ENCODE peak calls at places on chromosome 13, in nine cellular contexts. E is esophagus squamous epithelium, Q is heart left ventricle, A is transverse colon, O is A549, N is stomach, J is breast epithelium, C is ovary, S is adrenal gland. K is an unnamed sample.
A peak's percentile ranks its signal among the peaks of the same experiment; 100 is the strongest.

GRCh38 chr13:46050771-46051170 is 1.8 kb downstream of the ZC3H13 start:
- DNase-seq in E (no peak), Q (no peak), S (no peak), N (no peak), C (no peak), O (no peak), A (no peak), J (no peak), K (no peak)

GRCh38 chr13:33262069-33262487 is 23.5 kb downstream of the STARD13 start:
- DNase-seq in O (no peak), E (no peak), C (no peak), Q (no peak), J (no peak), A (peak; percentile 39), N (no peak), S (peak; percentile 59), K (no peak)

GRCh38 chr13:67221630-67222226 is 8.4 kb downstream of the PCDH9 start:
- DNase-seq in C (no peak), E (no peak), O (no peak), Q (no peak), S (no peak), A (no peak), J (no peak), N (no peak), K (no peak)

GRCh38 chr13:32126756-32127155 is 95.2 kb downstream of the FRY start:
- DNase-seq in E (no peak), O (no peak), S (no peak), A (no peak), J (no peak), Q (no peak), N (no peak), C (no peak), K (no peak)

GRCh38 chr13:51477653-51478324 is 25.0 kb upstream of the INTS6 start:
- DNase-seq in S (no peak), O (no peak), Q (no peak), E (no peak), J (no peak), A (no peak), N (no peak), C (no peak), K (no peak)

GRCh38 chr13:45092668-45093067 is 27.6 kb upstream of the GTF2F2 start:
- DNase-seq in J (no peak), N (no peak), S (no peak), C (no peak), O (no peak), A (no peak), E (no peak), Q (no peak), K (no peak)

GRCh38 chr13:39822437-39822836 is 167.0 kb downstream of the COG6 start:
- DNase-seq in O (no peak), E (no peak), N (no peak), S (no peak), C (no peak), Q (no peak), J (no peak), A (no peak), K (no peak)

GRCh38 chr13:75473472-75473871 is 8.5 kb downstream of the TBC1D4 start:
- DNase-seq in E (no peak), Q (no peak), C (no peak), A (no peak), J (no peak), S (no peak), N (no peak), O (no peak), K (no peak)

GRCh38 chr13:23561261-23561660 is 9.0 kb upstream of the TNFRSF19 start:
- DNase-seq in C (no peak), A (no peak), O (no peak), S (no peak), J (no peak), E (no peak), N (no peak), Q (no peak), K (no peak)

GRCh38 chr13:97515643-97516042 is 81.7 kb downstream of the RAP2A start:
- DNase-seq in C (no peak), J (no peak), Q (no peak), S (no peak), E (no peak), O (no peak), A (no peak), N (no peak), K (no peak)

GRCh38 chr13:84651288-84651687 is 769.0 kb upstream of the SLITRK1 start:
- DNase-seq in J (no peak), A (no peak), S (no peak), Q (peak; percentile 28), C (no peak), O (no peak), N (no peak), E (no peak), K (no peak)

GRCh38 chr13:51614350-51614786 is 30.1 kb downstream of the WDFY2 start:
- DNase-seq in A (peak; percentile 12), J (no peak), C (no peak), Q (peak; percentile 62), E (no peak), O (no peak), N (no peak), S (peak; percentile 47), K (no peak)

GRCh38 chr13:73119612-73120011 is 60.8 kb downstream of the KLF5 start:
- DNase-seq in O (no peak), Q (no peak), C (no peak), S (no peak), E (no peak), A (no peak), N (no peak), J (no peak), K (no peak)

GRCh38 chr13:25761041-25761440 is 290.8 kb downstream of the SHISA2 start:
- DNase-seq in J (no peak), N (no peak), E (no peak), S (no peak), A (no peak), O (no peak), C (no peak), Q (no peak), K (no peak)

GRCh38 chr13:29522044-29522685 is 73.3 kb downstream of the SLC7A1 start:
- DNase-seq in Q (peak; percentile 49), O (no peak), C (no peak), A (no peak), S (no peak), J (no peak), N (no peak), E (no peak), K (no peak)

GRCh38 chr13:85631801-85632200 is 167.4 kb downstream of the SLITRK6 start:
- DNase-seq in J (no peak), E (no peak), A (no peak), Q (no peak), O (no peak), C (no peak), N (no peak), S (no peak), K (no peak)

GRCh38 chr13:47890146-47890814 is 110.8 kb downstream of the SUCLA2 start:
- DNase-seq in C (no peak), E (no peak), S (no peak), J (no peak), N (no peak), A (no peak), O (no peak), Q (no peak), K (no peak)

GRCh38 chr13:28983661-28984060 is 163.5 kb downstream of the MTUS2 start:
- DNase-seq in C (no peak), N (peak; percentile 27), E (no peak), A (no peak), S (no peak), J (no peak), Q (no peak), O (no peak), K (no peak)

GRCh38 chr13:49533586-49534269 is 38.0 kb downstream of the PHF11 start:
- DNase-seq in C (no peak), A (no peak), N (no peak), S (no peak), E (no peak), O (no peak), Q (no peak), J (no peak), K (no peak)
- H3K4me1 ChIP-seq in C (no peaks in the 10 kb centered on the region), A (no peaks in the 10 kb centered on the region), N (no peaks in the 10 kb centered on the region), S (no peaks in the 10 kb centered on the region), E (no peaks in the 10 kb centered on the region), O (no peaks in the 10 kb centered on the region), Q (peaks cover 24% of the 10 kb centered on the region), J (no peaks in the 10 kb centered on the region), K (no peaks in the 10 kb centered on the region)

GRCh38 chr13:114128624-114129522 is 3.5 kb downstream of the RASA3 start:
- DNase-seq in E (peak; percentile 49), J (no peak), O (no peak), Q (peak; percentile 84), S (peak; percentile 66), A (peak; percentile 79), C (peak; percentile 50), N (peak; percentile 67), K (peak; percentile 49)
- TF ChIP-seq POLR2A in E (peak; percentile 58), J (no peak), O (no peak), Q (no peak), S (peak; percentile 35), A (peak; percentile 38), C (no peak), N (no peak), K (no peak)

DNA sequence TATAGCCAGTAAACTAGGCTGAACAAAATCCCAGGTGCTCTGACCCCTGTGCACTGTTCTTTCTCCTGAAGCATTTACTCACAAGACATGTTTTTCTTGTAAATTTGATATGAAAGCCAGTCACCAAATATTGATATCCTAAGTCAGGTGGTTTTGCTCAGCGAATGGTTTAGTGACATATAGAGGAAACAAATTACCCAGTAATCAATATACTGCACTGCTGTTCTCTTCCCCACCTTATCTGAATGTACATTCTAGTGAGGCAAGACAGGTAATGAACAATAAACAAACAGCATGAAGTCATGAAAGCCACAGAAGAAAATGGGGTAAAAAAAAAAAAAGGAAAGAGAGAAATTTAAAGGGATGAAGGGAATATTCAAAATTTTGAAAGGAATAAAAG is 1567.0 kb upstream of the SPRY2 start:
- DNase-seq in C (no peak), O (no peak), Q (no peak), S (no peak), E (no peak), J (no peak), A (no peak), N (no peak), K (no peak)
- H3K4me1 ChIP-seq in C (no peaks in the 10 kb centered on the region), O (no peaks in the 10 kb centered on the region), Q (no peaks in the 10 kb centered on the region), S (no peaks in the 10 kb centered on the region), E (no peaks in the 10 kb centered on the region), J (no peaks in the 10 kb centered on the region), A (no peaks in the 10 kb centered on the region), N (no peaks in the 10 kb centered on the region), K (no peaks in the 10 kb centered on the region)

DNA sequence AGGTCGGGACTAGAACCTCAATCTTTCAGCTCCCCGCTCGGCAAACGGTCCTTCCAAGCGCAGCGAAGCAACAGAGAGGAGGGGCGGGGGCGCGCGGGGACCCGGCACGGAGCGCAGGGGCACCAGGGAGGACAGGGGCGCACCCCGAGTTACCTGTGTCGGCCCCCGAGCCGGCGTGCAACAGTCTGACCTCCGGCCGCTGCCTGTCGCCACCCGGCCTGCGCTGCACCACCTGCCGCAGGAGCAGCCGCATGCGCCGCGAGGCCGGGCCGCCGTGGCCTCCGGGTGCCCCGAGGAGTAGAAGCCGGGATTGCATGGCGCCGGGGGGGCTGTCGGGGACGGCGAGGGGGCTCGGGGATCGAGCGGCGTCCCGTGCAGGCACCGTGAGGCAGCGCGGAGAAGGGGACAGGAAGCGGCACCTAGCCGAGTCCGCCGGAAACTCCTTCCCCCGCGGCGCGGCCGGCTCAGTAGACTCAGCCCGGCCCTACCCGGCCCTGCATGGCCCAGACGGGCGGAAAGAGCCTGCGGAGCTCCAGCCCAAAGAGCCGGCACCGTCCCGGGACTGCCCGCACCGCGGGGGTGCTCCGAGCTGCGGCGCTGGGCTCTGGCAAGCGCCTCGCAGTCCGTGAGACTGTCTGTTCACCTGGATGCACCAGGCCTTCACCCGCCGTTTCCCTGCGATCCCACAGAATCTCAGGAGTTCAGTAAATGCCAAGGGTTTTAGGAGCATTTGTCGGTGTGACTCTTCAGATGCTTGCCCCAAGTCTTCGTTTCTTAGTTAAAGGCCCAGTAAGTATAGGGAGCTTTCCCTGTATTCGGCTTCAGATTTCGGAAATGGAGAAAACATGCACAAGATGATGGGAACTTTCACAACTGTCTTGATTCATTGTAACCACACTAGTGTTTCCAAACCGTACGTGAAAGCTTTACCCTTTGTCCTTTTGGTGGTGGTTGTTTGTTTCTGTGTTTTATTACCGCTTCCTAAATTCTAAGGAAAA is at the start of gene VWA8:
- DNase-seq in C (peak; percentile 80), Q (peak; percentile 90), E (no peak), O (peak; percentile 86), J (peak; percentile 75), N (peak; percentile 85), A (peak; percentile 87), S (peak; percentile 85), K (peak; percentile 84)
- TF ChIP-seq POLR2A in C (no peak), Q (no peak), E (no peak), O (peak; percentile 66), J (no peak), N (no peak), A (peak; percentile 37), S (peak; percentile 62), K (no peak)

K was measured in testis.